ENCODE peak calls at places on chromosomes 6 and 20, in seven cellular contexts. N is BJ, E is posterior vena cava, B is COLO829, J is H54, I is MM.1S, S is right cardiac atrium. M is an unnamed sample.

GRCh38 chr6:152380351-152380767 is 256.8 kb downstream of the SYNE1 start:
- DNase-seq in N (peak; percentile 63), E (no peak), B (peak; percentile 26), J (no peak), I (peak; percentile 35), S (no peak), M (peak; percentile 76)

GRCh38 chr6:49528571-49528970 is 21.9 kb upstream of the C6orf141 start:
- DNase-seq in N (no peak), E (no peak), B (no peak), J (no peak), I (no peak), S (no peak), M (no peak)

GRCh38 chr6:54283877-54284860 is 24.1 kb upstream of the TINAG start:
- DNase-seq in N (peak; percentile 50), E (no peak), B (no peak), J (no peak), I (no peak), S (no peak), M (no peak)

GRCh38 chr20:49867453-49868215 is 47.7 kb downstream of the SPATA2 start:
- DNase-seq in N (no peak), E (no peak), B (peak; percentile 17), J (no peak), I (no peak), S (no peak), M (peak; percentile 90)

GRCh38 chr6:85323435-85324040 is 126.3 kb upstream of the NT5E start:
- DNase-seq in N (no peak), E (peak; percentile 83), B (peak; percentile 40), J (peak; percentile 41), I (peak; percentile 72), S (peak; percentile 63), M (peak; percentile 84)

GRCh38 chr6:39018103-39018502 is 30.5 kb upstream of the GLP1R start:
- DNase-seq in N (no peak), E (no peak), B (no peak), J (no peak), I (no peak), S (no peak), M (no peak)

GRCh38 chr6:14383393-14384174 is 266.0 kb downstream of the CD83 start:
- DNase-seq in N (no peak), E (no peak), B (no peak), J (no peak), I (no peak), S (no peak), M (no peak)

GRCh38 chr6:21887301-21888185 is 294.0 kb downstream of the SOX4 start:
- DNase-seq in N (peak; percentile 11), E (no peak), B (no peak), J (no peak), I (no peak), S (no peak), M (no peak)

GRCh38 chr6:11491596-11491995 is 46.0 kb upstream of the TMEM170B start:
- DNase-seq in N (no peak), E (no peak), B (no peak), J (no peak), I (no peak), S (no peak), M (no peak)

GRCh38 chr20:60977896-60978295 is 274.2 kb upstream of the CDH4 start:
- DNase-seq in N (no peak), E (no peak), B (no peak), J (no peak), I (no peak), S (no peak), M (no peak)